ENCODE peak calls at places on chromosome 17, in eight cellular contexts. U, E, H, Y, F, A, G and S are unnamed samples.

GRCh38 chr17:58364270-58364942 is 12.4 kb upstream of the SUPT4H1 start:
- DNase-seq in U (no peak), E (no peak), H (peak), Y (no peak), F (no peak), A (peak), G (no peak), S (peak)

GRCh38 chr17:61410555-61411089 is 11.0 kb downstream of the TBX2 start:
- DNase-seq in U (peak), E (peak), H (peak), Y (no peak), F (peak), A (peak), G (no peak), S (peak)

GRCh38 chr17:14144513-14144912 is 75.2 kb downstream of the COX10 start:
- DNase-seq in U (no peak), E (no peak), H (no peak), Y (no peak), F (peak), A (peak), G (no peak), S (peak)

GRCh38 chr17:77611791-77612466 is 346.6 kb upstream of the TNRC6C start:
- DNase-seq in U (no peak), E (no peak), H (no peak), Y (no peak), F (no peak), A (no peak), G (no peak), S (no peak)

GRCh38 chr17:57902800-57903759 is 52.1 kb downstream of the CUEDC1 start:
- DNase-seq in U (peak), E (peak), H (no peak), Y (no peak), F (peak), A (peak), G (peak), S (peak)

GRCh38 chr17:15350777-15351486 is 9.5 kb upstream of the TEKT3 start:
- DNase-seq in U (no peak), E (no peak), H (no peak), Y (no peak), F (peak), A (peak), G (no peak), S (peak)

GRCh38 chr17:12731839-12732238 is 57.5 kb upstream of the ARHGAP44 start:
- DNase-seq in U (no peak), E (no peak), H (no peak), Y (no peak), F (no peak), A (no peak), G (no peak), S (no peak)

GRCh38 chr17:32100971-32101631 is 41.2 kb upstream of the RHOT1 start:
- DNase-seq in U (no peak), E (no peak), H (no peak), Y (no peak), F (no peak), A (peak), G (no peak), S (no peak)

GRCh38 chr17:73194514-73195222 is 1.8 kb downstream of the COG1 start:
- DNase-seq in U (no peak), E (no peak), H (no peak), Y (no peak), F (peak), A (peak), G (no peak), S (peak)

GRCh38 chr17:80750263-80750662 is 205.6 kb downstream of the RPTOR start:
- DNase-seq in U (no peak), E (peak), H (no peak), Y (no peak), F (no peak), A (no peak), G (no peak), S (no peak)

GRCh38 chr17:16433514-16433913 is 18.1 kb downstream of the TRPV2 start:
- DNase-seq in U (no peak), E (no peak), H (no peak), Y (no peak), F (no peak), A (no peak), G (no peak), S (no peak)

GRCh38 chr17:74443516-74444296 is 11.8 kb downstream of the GPRC5C start:
- DNase-seq in U (no peak), E (peak), H (no peak), Y (no peak), F (no peak), A (no peak), G (no peak), S (no peak)

GRCh38 chr17:44956076-44956475 is 8.5 kb upstream of the KIF18B start:
- DNase-seq in U (no peak), E (no peak), H (no peak), Y (no peak), F (no peak), A (no peak), G (no peak), S (no peak)

GRCh38 chr17:1714488-1714979 is 4.4 kb upstream of the TLCD2 start:
- DNase-seq in U (peak), E (peak), H (peak), Y (no peak), F (peak), A (no peak), G (no peak), S (peak)

GRCh38 chr17:50993544-50993943 is 127.1 kb downstream of the SPAG9 start:
- DNase-seq in U (no peak), E (no peak), H (no peak), Y (no peak), F (no peak), A (no peak), G (no peak), S (no peak)

GRCh38 chr17:27453466-27453865 is 2.8 kb upstream of the KSR1 start:
- DNase-seq in U (no peak), E (no peak), H (no peak), Y (no peak), F (no peak), A (no peak), G (no peak), S (no peak)

GRCh38 chr17:65527857-65528591 is 33.4 kb downstream of the AXIN2 start:
- DNase-seq in U (no peak), E (no peak), H (no peak), Y (no peak), F (no peak), A (no peak), G (no peak), S (no peak)

GRCh38 chr17:34997355-34997862 is 17.1 kb downstream of the LIG3 start:
- DNase-seq in U (no peak), E (no peak), H (no peak), Y (no peak), F (peak), A (peak), G (no peak), S (peak)

GRCh38 chr17:231191-231965 is 49.9 kb upstream of the DOC2B start:
- DNase-seq in U (no peak), E (no peak), H (no peak), Y (no peak), F (no peak), A (no peak), G (no peak), S (no peak)

GRCh38 chr17:73064084-73064938 is 28.2 kb downstream of the SLC39A11 start:
- DNase-seq in U (peak), E (peak), H (peak), Y (no peak), F (peak), A (no peak), G (no peak), S (no peak)

GRCh38 chr17:82014432-82014831 is 8.2 kb downstream of the CENPX start:
- DNase-seq in U (no peak), E (no peak), H (no peak), Y (no peak), F (no peak), A (no peak), G (no peak), S (no peak)

GRCh38 chr17:77783991-77784820 is 174.3 kb upstream of the TNRC6C start:
- DNase-seq in U (no peak), E (no peak), H (no peak), Y (no peak), F (no peak), A (no peak), G (no peak), S (no peak)

GRCh38 chr17:4407851-4408250 is 25.9 kb upstream of the SPNS3 start:
- DNase-seq in U (no peak), E (peak), H (no peak), Y (no peak), F (peak), A (no peak), G (no peak), S (no peak)

GRCh38 chr17:49567871-49568694 is 7.6 kb upstream of the NXPH3 start:
- DNase-seq in U (peak), E (peak), H (peak), Y (no peak), F (peak), A (peak), G (no peak), S (peak)

GRCh38 chr17:75809631-75810111 is 25.1 kb downstream of the UNK start:
- DNase-seq in U (no peak), E (peak), H (no peak), Y (no peak), F (no peak), A (no peak), G (no peak), S (no peak)

GRCh38 chr17:6517017-6517416 is 39.3 kb downstream of the PITPNM3 start:
- DNase-seq in U (no peak), E (no peak), H (no peak), Y (no peak), F (no peak), A (no peak), G (no peak), S (no peak)

GRCh38 chr17:4891405-4892062 is 7.8 kb upstream of the C17orf107 start:
- DNase-seq in U (no peak), E (no peak), H (no peak), Y (no peak), F (no peak), A (no peak), G (no peak), S (no peak)

GRCh38 chr17:11825902-11826301 is 171.4 kb downstream of the ZNF18 start:
- DNase-seq in U (no peak), E (no peak), H (no peak), Y (no peak), F (no peak), A (no peak), G (no peak), S (no peak)

GRCh38 chr17:39635614-39636176 is 1.2 kb upstream of the STARD3 start:
- DNase-seq in U (no peak), E (no peak), H (no peak), Y (no peak), F (no peak), A (no peak), G (no peak), S (no peak)

GRCh38 chr17:37107406-37108083 is 158.8 kb downstream of the AATF start:
- DNase-seq in U (peak), E (peak), H (no peak), Y (no peak), F (peak), A (peak), G (no peak), S (peak)

GRCh38 chr17:40111221-40112128 is 10.3 kb upstream of the MSL1 start:
- DNase-seq in U (peak), E (peak), H (peak), Y (peak), F (peak), A (peak), G (peak), S (peak)

GRCh38 chr17:252456-252855 is 71.0 kb upstream of the DOC2B start:
- DNase-seq in U (no peak), E (no peak), H (no peak), Y (no peak), F (no peak), A (no peak), G (no peak), S (no peak)

GRCh38 chr17:65474658-65475057 is 86.8 kb downstream of the AXIN2 start:
- DNase-seq in U (no peak), E (no peak), H (no peak), Y (no peak), F (no peak), A (no peak), G (no peak), S (no peak)

GRCh38 chr17:35373984-35374765 is 754 bp upstream of the SLFN11 start:
- DNase-seq in U (peak), E (peak), H (peak), Y (no peak), F (peak), A (peak), G (no peak), S (peak)

GRCh38 chr17:73342057-73342522 is 30.3 kb upstream of the CDC42EP4 start:
- DNase-seq in U (no peak), E (peak), H (peak), Y (no peak), F (peak), A (peak), G (no peak), S (peak)

DNA sequence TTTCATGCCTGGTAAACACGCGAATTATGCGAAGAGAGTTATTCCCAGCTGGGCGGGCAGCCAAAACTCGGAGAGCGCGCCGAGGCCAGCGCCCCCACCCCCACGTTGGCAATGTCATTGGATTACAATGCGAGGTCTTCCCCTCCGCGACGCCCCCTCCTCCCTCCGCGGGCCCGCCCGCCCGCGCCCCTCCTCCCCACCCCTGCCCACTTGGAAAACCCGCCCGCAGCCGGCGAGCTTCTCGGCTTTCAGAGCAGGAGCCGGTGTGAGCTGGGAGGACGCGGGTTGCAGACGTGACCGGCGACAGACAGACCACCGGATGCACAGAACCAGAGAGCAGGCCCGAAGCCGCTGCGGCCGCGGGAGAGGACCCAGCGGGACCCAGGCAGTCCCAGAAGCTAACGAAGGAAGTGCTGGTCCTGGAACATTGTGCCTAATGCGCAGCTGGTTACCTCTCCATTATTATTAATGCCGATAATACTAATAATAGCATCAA is 4.0 kb downstream of the NOG start:
- DNase-seq in U (no peak), E (no peak), H (peak), Y (no peak), F (no peak), A (no peak), G (no peak), S (no peak)
- H3K4me3 ChIP-seq in U (peak), E (peak), H (peak), Y (peak), F (peak), A (no peak), G (no peak), S (no peak)

GRCh38 chr17:54891176-54891821 is 9.4 kb upstream of the TOM1L1 start:
- DNase-seq in U (no peak), E (no peak), H (peak), Y (no peak), F (peak), A (peak), G (no peak), S (peak)
- TF ChIP-seq CTCF in U (peak), E (no peak), H (peak), Y (peak), F (peak), A (peak), G (peak), S (peak)

GRCh38 chr17:9020096-9020823 is 1.1 kb upstream of the NTN1 start:
- DNase-seq in U (no peak), E (no peak), H (no peak), Y (no peak), F (no peak), A (no peak), G (no peak), S (no peak)
- H3K4me3 ChIP-seq in U (peak), E (peak), H (peak), Y (peak), F (peak), A (peak), G (peak), S (peak)

DNA sequence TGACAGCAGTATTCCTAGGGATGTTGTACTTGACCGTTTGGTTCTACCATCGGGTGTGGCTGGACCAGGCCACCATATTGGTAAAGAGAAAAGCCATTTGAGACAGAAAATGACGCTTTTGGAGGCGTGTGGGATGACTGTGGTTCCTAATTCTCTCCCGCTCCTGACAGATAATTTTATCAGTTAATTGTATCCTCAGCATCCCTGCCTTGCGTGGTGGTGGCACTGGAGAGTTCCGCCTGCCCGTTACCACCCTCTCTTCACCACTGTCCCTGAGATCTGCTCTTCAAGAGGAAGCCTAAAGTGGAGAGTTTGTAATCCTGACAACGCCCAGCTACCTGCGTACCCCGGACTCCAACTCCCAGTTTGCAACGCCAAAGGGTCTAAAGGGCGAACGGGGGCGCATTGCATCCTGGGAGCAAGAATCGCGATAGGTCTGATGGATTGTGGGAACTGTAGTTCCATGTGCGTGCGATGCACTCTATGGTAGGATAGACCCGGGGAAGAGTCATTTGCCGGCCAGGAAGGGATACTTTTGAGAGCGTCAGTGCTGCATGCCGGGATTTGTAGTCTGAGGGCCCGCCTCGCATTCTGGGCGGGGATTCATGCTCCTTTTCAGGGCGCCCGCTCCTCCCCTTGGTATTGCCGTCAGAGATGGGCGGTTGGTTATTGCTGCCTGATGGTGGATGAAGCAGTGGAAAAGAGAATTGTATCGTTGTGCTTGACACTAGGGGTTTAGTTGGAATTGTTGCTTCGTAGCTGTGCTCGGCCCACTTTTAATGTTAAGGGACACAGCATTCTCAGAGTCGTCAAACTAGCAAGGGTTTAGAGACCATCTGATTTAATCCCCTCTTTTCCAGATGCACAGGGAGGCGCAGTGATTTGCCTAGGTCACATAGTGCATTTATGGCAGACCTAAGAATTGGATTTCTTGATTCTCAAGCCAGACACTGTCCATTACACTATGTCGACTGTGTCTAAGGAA is 965 bp upstream of the PHF12 start:
- DNase-seq in U (peak), E (peak), H (peak), Y (peak), F (peak), A (peak), G (peak), S (peak)
- TF ChIP-seq CTCF in U (no peak), E (no peak), H (no peak), Y (no peak), F (no peak), A (peak), G (no peak), S (no peak)